ENCODE peak calls at places on chromosomes 4 and X, in five cellular contexts. H is heart left ventricle; B is left ventricle myocardium inferior; K is CD4-positive, alpha-beta T cell; U is coronary artery. T is an unnamed sample.
A peak's percentile ranks its signal among the peaks of the same experiment; 100 is the strongest.

GRCh38 chr4:3859571-3859970 is 93.4 kb downstream of the ADRA2C start:
- DNase-seq in H (peak; percentile 49), B (no peak), K (no peak), U (no peak), T (no peak)

GRCh38 chrX:129843209-129843458 is 552 bp downstream of the ZDHHC9 start:
- DNase-seq in K (no peak), H (no peak), B (no peak), U (peak; percentile 74), T (no peak)

GRCh38 chrX:133249659-133250058 is 31.5 kb upstream of the TFDP3 start:
- DNase-seq in U (no peak), H (no peak), B (no peak), K (no peak), T (no peak)

GRCh38 chrX:23826216-23826615 is 43.2 kb downstream of the SAT1 start:
- DNase-seq in U (no peak), K (no peak), B (no peak), H (no peak), T (no peak)

GRCh38 chr4:155653052-155653451 is 13.6 kb upstream of the GUCY1A1 start:
- DNase-seq in H (no peak), K (no peak), U (no peak), B (no peak), T (no peak)

GRCh38 chr4:8329859-8330761 is 60.6 kb downstream of the HTRA3 start:
- DNase-seq in U (no peak), H (no peak), B (peak; percentile 19), K (no peak), T (no peak)

GRCh38 chrX:153750126-153750774 is 13.8 kb upstream of the PLXNB3 start:
- DNase-seq in B (no peak), U (no peak), H (no peak), K (no peak), T (no peak)

GRCh38 chrX:71111141-71111843 is at the start of gene IL2RG:
- DNase-seq in K (peak; percentile 61), H (no peak), B (no peak), U (no peak), T (no peak)

GRCh38 chrX:33725556-33726232 is 406.4 kb downstream of the FAM47A start:
- DNase-seq in U (no peak), B (no peak), K (no peak), H (no peak), T (peak; percentile 22)

GRCh38 chr4:133188433-133189175 is 39.5 kb downstream of the PCDH10 start:
- DNase-seq in H (no peak), B (no peak), K (no peak), U (no peak), T (no peak)

GRCh38 chrX:52979993-52980392 is 21.7 kb upstream of the FAM156A start:
- DNase-seq in H (no peak), K (no peak), U (no peak), B (no peak), T (no peak)

GRCh38 chrX:21375795-21376069 is 1.5 kb downstream of the CNKSR2 start:
- DNase-seq in H (no peak), B (no peak), U (no peak), K (no peak), T (no peak)

GRCh38 chr4:107258359-107258758 is 222.2 kb upstream of the DKK2 start:
- DNase-seq in H (no peak), K (no peak), U (no peak), B (no peak), T (no peak)

GRCh38 chr4:10396181-10396580 is 61.0 kb downstream of the ZNF518B start:
- DNase-seq in B (no peak), K (no peak), U (no peak), H (no peak), T (no peak)

GRCh38 chrX:119648421-119648775 is 42.2 kb upstream of the NKRF start:
- DNase-seq in H (no peak), B (no peak), U (no peak), K (no peak), T (no peak)
- H3K27ac ChIP-seq in H (no peak overlapping the region), B (no peak overlapping the region), U (no peak overlapping the region), K (peak overlapping the region; percentile 55), T (no peak overlapping the region)

DNA sequence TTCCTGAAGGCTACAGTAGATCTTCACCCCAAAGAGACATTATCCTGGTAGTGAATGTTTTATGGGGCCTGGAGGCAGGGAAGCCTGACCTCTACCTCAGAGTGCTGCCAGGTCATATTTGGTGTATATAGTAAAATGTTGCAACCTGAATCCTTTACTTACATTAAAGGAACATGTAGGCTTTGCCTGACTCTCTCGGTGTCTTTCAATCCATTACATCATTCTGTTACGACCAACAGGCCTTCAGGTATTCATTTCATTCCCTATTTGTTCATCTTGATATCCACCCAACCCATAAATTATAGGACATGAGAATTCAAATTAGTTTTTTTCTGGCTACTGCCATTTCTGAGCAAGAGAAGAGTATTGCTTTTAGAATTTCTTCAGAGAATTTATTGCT is 116.5 kb downstream of the CFAP299 start:
- DNase-seq in B (no peak), U (no peak), H (no peak), K (no peak), T (no peak)
- H3K27ac ChIP-seq in B (no peak overlapping the region), U (no peak overlapping the region), H (no peak overlapping the region), K (no peak overlapping the region), T (no peak overlapping the region)

GRCh38 chrX:103716967-103717366 is 6.3 kb downstream of the TMEM31 start:
- DNase-seq in U (no peak), H (no peak), B (no peak), K (no peak), T (no peak)
- H3K27ac ChIP-seq in U (peak overlapping the region; percentile 11), H (no peak overlapping the region), B (no peak overlapping the region), K (no peak overlapping the region), T (no peak overlapping the region)

GRCh38 chrX:43640481-43640880 is 15.6 kb upstream of the MAOA start:
- DNase-seq in U (no peak), K (no peak), H (no peak), B (no peak), T (no peak)
- H3K27ac ChIP-seq in U (no peak overlapping the region), K (no peak overlapping the region), H (no peak overlapping the region), B (no peak overlapping the region), T (no peak overlapping the region)

GRCh38 chr4:69093681-69094080 is 2.6 kb upstream of the UGT2B7 start:
- DNase-seq in H (no peak), U (no peak), K (no peak), B (no peak), T (no peak)
- H3K27ac ChIP-seq in H (no peak overlapping the region), U (no peak overlapping the region), K (no peak overlapping the region), B (no peak overlapping the region), T (no peak overlapping the region)

GRCh38 chrX:111822191-111822590 is 53.8 kb upstream of the TRPC5OS start:
- DNase-seq in H (no peak), B (no peak), U (no peak), K (no peak), T (no peak)
- H3K27ac ChIP-seq in H (no peak overlapping the region), B (no peak overlapping the region), U (no peak overlapping the region), K (no peak overlapping the region), T (no peak overlapping the region)

GRCh38 chr4:100641326-100641725 is 123.5 kb upstream of the EMCN start:
- DNase-seq in K (no peak), B (no peak), H (no peak), U (no peak), T (no peak)
- H3K27ac ChIP-seq in K (no peak overlapping the region), B (no peak overlapping the region), H (no peak overlapping the region), U (no peak overlapping the region), T (no peak overlapping the region)